ENCODE peak calls at places on chromosomes 12 and 14, in eight cellular contexts. One of them, this sample, is unnamed.

GRCh38 chr12:89389755-89390661 is 37.7 kb upstream of the DUSP6 start:
- DNase-seq in A549: no peak
- DNase-seq in IMR-90: peak; percentile 54
- DNase-seq in HCT116: no peak
- DNase-seq in HepG2: peak; percentile 62
- DNase-seq in K562: no peak
- DNase-seq in H1: no peak
- DNase-seq in SK-N-SH: no peak
- DNase-seq in this sample: no peak

GRCh38 chr12:2752676-2753371 is 41.9 kb upstream of the FKBP4 start:
- DNase-seq in A549: peak; percentile 25
- DNase-seq in IMR-90: peak; percentile 57
- DNase-seq in HCT116: peak; percentile 16
- DNase-seq in HepG2: peak; percentile 44
- DNase-seq in K562: peak; percentile 70
- DNase-seq in H1: peak; percentile 74
- DNase-seq in SK-N-SH: peak; percentile 76
- DNase-seq in this sample: no peak

GRCh38 chr14:76697246-76697645 is 64.0 kb upstream of the VASH1 start:
- DNase-seq in A549: no peak
- DNase-seq in IMR-90: no peak
- DNase-seq in HCT116: no peak
- DNase-seq in HepG2: no peak
- DNase-seq in K562: no peak
- DNase-seq in H1: no peak
- DNase-seq in SK-N-SH: no peak
- DNase-seq in this sample: no peak

GRCh38 chr14:57389646-57390036 is 745 bp upstream of the NAA30 start:
- DNase-seq in A549: no peak
- DNase-seq in IMR-90: no peak
- DNase-seq in HCT116: no peak
- DNase-seq in HepG2: no peak
- DNase-seq in K562: peak; percentile 8
- DNase-seq in H1: no peak
- DNase-seq in SK-N-SH: peak; percentile 1
- DNase-seq in this sample: peak; percentile 13

GRCh38 chr12:14716848-14717444 is 20.5 kb upstream of the GUCY2C start:
- DNase-seq in A549: peak; percentile 22
- DNase-seq in IMR-90: peak; percentile 37
- DNase-seq in HCT116: peak; percentile 13
- DNase-seq in HepG2: peak; percentile 52
- DNase-seq in K562: peak; percentile 44
- DNase-seq in H1: no peak
- DNase-seq in SK-N-SH: peak; percentile 44
- DNase-seq in this sample: no peak

GRCh38 chr14:77991128-77991772 is 178.9 kb upstream of the NRXN3 start:
- DNase-seq in A549: no peak
- DNase-seq in IMR-90: no peak
- DNase-seq in HCT116: no peak
- DNase-seq in HepG2: peak; percentile 7
- DNase-seq in K562: peak; percentile 41
- DNase-seq in H1: no peak
- DNase-seq in SK-N-SH: peak; percentile 54
- DNase-seq in this sample: no peak

GRCh38 chr12:13124661-13125505 is 21.4 kb upstream of the GSG1 start:
- DNase-seq in A549: no peak
- DNase-seq in IMR-90: peak; percentile 68
- DNase-seq in HCT116: no peak
- DNase-seq in HepG2: no peak
- DNase-seq in K562: no peak
- DNase-seq in H1: no peak
- DNase-seq in SK-N-SH: no peak
- DNase-seq in this sample: no peak

GRCh38 chr12:27324452-27324999 is 8.1 kb upstream of the BMAL2 start:
- DNase-seq in A549: no peak
- DNase-seq in IMR-90: no peak
- DNase-seq in HCT116: no peak
- DNase-seq in HepG2: no peak
- DNase-seq in K562: no peak
- DNase-seq in H1: no peak
- DNase-seq in SK-N-SH: no peak
- DNase-seq in this sample: no peak

GRCh38 chr12:3362751-3363150 is 128.3 kb upstream of the PRMT8 start:
- DNase-seq in A549: no peak
- DNase-seq in IMR-90: no peak
- DNase-seq in HCT116: no peak
- DNase-seq in HepG2: no peak
- DNase-seq in K562: no peak
- DNase-seq in H1: no peak
- DNase-seq in SK-N-SH: no peak
- DNase-seq in this sample: no peak

GRCh38 chr12:99131761-99132199 is 486.7 kb downstream of the APAF1 start:
- DNase-seq in A549: no peak
- DNase-seq in IMR-90: no peak
- DNase-seq in HCT116: no peak
- DNase-seq in HepG2: no peak
- DNase-seq in K562: no peak
- DNase-seq in H1: peak; percentile 51
- DNase-seq in SK-N-SH: no peak
- DNase-seq in this sample: no peak

GRCh38 chr12:50732591-50732990 is 31.3 kb upstream of the ATF1 start:
- DNase-seq in A549: no peak
- DNase-seq in IMR-90: peak; percentile 97
- DNase-seq in HCT116: peak; percentile 3
- DNase-seq in HepG2: no peak
- DNase-seq in K562: peak; percentile 13
- DNase-seq in H1: no peak
- DNase-seq in SK-N-SH: no peak
- DNase-seq in this sample: no peak

GRCh38 chr14:73323889-73324535 is 86.7 kb downstream of the PAPLN start:
- DNase-seq in A549: no peak
- DNase-seq in IMR-90: no peak
- DNase-seq in HCT116: no peak
- DNase-seq in HepG2: no peak
- DNase-seq in K562: peak; percentile 63
- DNase-seq in H1: no peak
- DNase-seq in SK-N-SH: no peak
- DNase-seq in this sample: no peak

GRCh38 chr12:121657305-121658008 is 12.0 kb downstream of the MORN3 start:
- DNase-seq in A549: no peak
- DNase-seq in IMR-90: no peak
- DNase-seq in HCT116: no peak
- DNase-seq in HepG2: no peak
- DNase-seq in K562: peak; percentile 52
- DNase-seq in H1: no peak
- DNase-seq in SK-N-SH: no peak
- DNase-seq in this sample: no peak

GRCh38 chr12:58640314-58640713 is 280.0 kb downstream of the LRIG3 start:
- DNase-seq in A549: no peak
- DNase-seq in IMR-90: peak; percentile 60
- DNase-seq in HCT116: no peak
- DNase-seq in HepG2: no peak
- DNase-seq in K562: no peak
- DNase-seq in H1: no peak
- DNase-seq in SK-N-SH: no peak
- DNase-seq in this sample: no peak

GRCh38 chr14:24894583-24895242 is 155.2 kb downstream of the STXBP6 start:
- DNase-seq in A549: no peak
- DNase-seq in IMR-90: no peak
- DNase-seq in HCT116: no peak
- DNase-seq in HepG2: no peak
- DNase-seq in K562: no peak
- DNase-seq in H1: no peak
- DNase-seq in SK-N-SH: no peak
- DNase-seq in this sample: no peak

GRCh38 chr12:45732250-45732649 is 2.7 kb downstream of the ARID2 start:
- DNase-seq in A549: no peak
- DNase-seq in IMR-90: peak; percentile 7
- DNase-seq in HCT116: no peak
- DNase-seq in HepG2: no peak
- DNase-seq in K562: peak; percentile 40
- DNase-seq in H1: no peak
- DNase-seq in SK-N-SH: no peak
- DNase-seq in this sample: no peak

GRCh38 chr12:3110579-3110978 is 33.4 kb downstream of the TSPAN9 start:
- DNase-seq in A549: no peak
- DNase-seq in IMR-90: peak; percentile 8
- DNase-seq in HCT116: no peak
- DNase-seq in HepG2: peak; percentile 26
- DNase-seq in K562: no peak
- DNase-seq in H1: no peak
- DNase-seq in SK-N-SH: no peak
- DNase-seq in this sample: no peak

GRCh38 chr14:89435527-89436273 is 18.7 kb upstream of the FOXN3 start:
- DNase-seq in A549: no peak
- DNase-seq in IMR-90: no peak
- DNase-seq in HCT116: no peak
- DNase-seq in HepG2: no peak
- DNase-seq in K562: no peak
- DNase-seq in H1: no peak
- DNase-seq in SK-N-SH: no peak
- DNase-seq in this sample: no peak

GRCh38 chr12:94152292-94153083 is 4.1 kb downstream of the PLXNC1 start:
- DNase-seq in A549: no peak
- DNase-seq in IMR-90: no peak
- DNase-seq in HCT116: no peak
- DNase-seq in HepG2: peak; percentile 61
- DNase-seq in K562: no peak
- DNase-seq in H1: no peak
- DNase-seq in SK-N-SH: no peak
- DNase-seq in this sample: no peak

GRCh38 chr14:59309291-59309900 is 120.9 kb downstream of the DAAM1 start:
- DNase-seq in A549: no peak
- DNase-seq in IMR-90: no peak
- DNase-seq in HCT116: no peak
- DNase-seq in HepG2: no peak
- DNase-seq in K562: no peak
- DNase-seq in H1: no peak
- DNase-seq in SK-N-SH: no peak
- DNase-seq in this sample: no peak

GRCh38 chr14:105138021-105138541 is 30.5 kb downstream of the JAG2 start:
- DNase-seq in A549: no peak
- DNase-seq in IMR-90: no peak
- DNase-seq in HCT116: no peak
- DNase-seq in HepG2: no peak
- DNase-seq in K562: peak; percentile 25
- DNase-seq in H1: no peak
- DNase-seq in SK-N-SH: peak; percentile 26
- DNase-seq in this sample: no peak

GRCh38 chr14:105136401-105137322 is 31.9 kb downstream of the JAG2 start:
- DNase-seq in A549: no peak
- DNase-seq in IMR-90: no peak
- DNase-seq in HCT116: no peak
- DNase-seq in HepG2: no peak
- DNase-seq in K562: no peak
- DNase-seq in H1: no peak
- DNase-seq in SK-N-SH: no peak
- DNase-seq in this sample: no peak

GRCh38 chr14:105137481-105138020 is 31.0 kb downstream of the JAG2 start:
- DNase-seq in A549: no peak
- DNase-seq in IMR-90: no peak
- DNase-seq in HCT116: no peak
- DNase-seq in HepG2: no peak
- DNase-seq in K562: no peak
- DNase-seq in H1: no peak
- DNase-seq in SK-N-SH: no peak
- DNase-seq in this sample: no peak

GRCh38 chr14:105138551-105139111 is 29.9 kb downstream of the JAG2 start:
- DNase-seq in A549: no peak
- DNase-seq in IMR-90: no peak
- DNase-seq in HCT116: no peak
- DNase-seq in HepG2: no peak
- DNase-seq in K562: no peak
- DNase-seq in H1: no peak
- DNase-seq in SK-N-SH: no peak
- DNase-seq in this sample: no peak

GRCh38 chr14:105135700-105136395 is 32.7 kb downstream of the JAG2 start:
- DNase-seq in A549: no peak
- DNase-seq in IMR-90: no peak
- DNase-seq in HCT116: no peak
- DNase-seq in HepG2: no peak
- DNase-seq in K562: no peak
- DNase-seq in H1: no peak
- DNase-seq in SK-N-SH: no peak
- DNase-seq in this sample: no peak
- TF ChIP-seq RAD21 in A549: no peak
- TF ChIP-seq RAD21 in IMR-90: no peak
- TF ChIP-seq RAD21 in HCT116: no peak
- TF ChIP-seq RAD21 in HepG2: no peak
- TF ChIP-seq RAD21 in K562: no peak
- TF ChIP-seq RAD21 in H1: no peak
- TF ChIP-seq RAD21 in SK-N-SH: no peak
- TF ChIP-seq RAD21 in this sample: no peak

DNA sequence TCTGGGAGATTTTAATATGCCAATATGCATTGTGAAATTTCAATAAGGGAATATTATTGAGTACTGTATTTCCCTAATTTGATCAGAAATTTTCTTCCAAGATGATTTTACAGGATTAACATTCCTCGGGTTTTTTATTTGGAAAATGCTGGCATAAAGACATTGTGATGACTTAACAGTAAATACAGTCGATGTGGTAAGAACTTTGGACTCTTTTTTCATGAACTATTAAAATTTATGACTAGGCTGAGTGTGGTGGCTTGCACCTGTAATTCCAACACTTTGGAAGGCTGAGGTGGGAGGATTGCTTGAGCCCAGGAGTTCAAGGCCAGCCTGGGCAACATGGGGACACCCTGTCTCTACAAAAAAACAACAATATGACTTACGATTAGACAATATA is 197.1 kb upstream of the RASSF8 start:
- DNase-seq in A549: no peak
- DNase-seq in IMR-90: no peak
- DNase-seq in HCT116: no peak
- DNase-seq in HepG2: no peak
- DNase-seq in K562: no peak
- DNase-seq in H1: no peak
- DNase-seq in SK-N-SH: no peak
- DNase-seq in this sample: no peak
- TF ChIP-seq RAD21 in A549: no peak
- TF ChIP-seq RAD21 in IMR-90: no peak
- TF ChIP-seq RAD21 in HCT116: no peak
- TF ChIP-seq RAD21 in HepG2: no peak
- TF ChIP-seq RAD21 in K562: no peak
- TF ChIP-seq RAD21 in H1: no peak
- TF ChIP-seq RAD21 in SK-N-SH: no peak
- TF ChIP-seq RAD21 in this sample: no peak

GRCh38 chr12:77916276-77916675 is 85.6 kb downstream of the NAV3 start:
- DNase-seq in A549: no peak
- DNase-seq in IMR-90: no peak
- DNase-seq in HCT116: no peak
- DNase-seq in HepG2: no peak
- DNase-seq in K562: no peak
- DNase-seq in H1: no peak
- DNase-seq in SK-N-SH: no peak
- DNase-seq in this sample: no peak

GRCh38 chr12:77914089-77914488 is 83.4 kb downstream of the NAV3 start:
- DNase-seq in A549: no peak
- DNase-seq in IMR-90: no peak
- DNase-seq in HCT116: no peak
- DNase-seq in HepG2: no peak
- DNase-seq in K562: no peak
- DNase-seq in H1: no peak
- DNase-seq in SK-N-SH: no peak
- DNase-seq in this sample: no peak
- TF ChIP-seq RAD21 in A549: no peak
- TF ChIP-seq RAD21 in IMR-90: no peak
- TF ChIP-seq RAD21 in HCT116: peak; percentile 43
- TF ChIP-seq RAD21 in HepG2: no peak
- TF ChIP-seq RAD21 in K562: no peak
- TF ChIP-seq RAD21 in H1: no peak
- TF ChIP-seq RAD21 in SK-N-SH: no peak
- TF ChIP-seq RAD21 in this sample: peak; percentile 41

GRCh38 chr14:30882431-30882830 is 8.1 kb downstream of the COCH start:
- DNase-seq in A549: no peak
- DNase-seq in IMR-90: no peak
- DNase-seq in HCT116: no peak
- DNase-seq in HepG2: no peak
- DNase-seq in K562: no peak
- DNase-seq in H1: no peak
- DNase-seq in SK-N-SH: no peak
- DNase-seq in this sample: no peak
- TF ChIP-seq RAD21 in A549: no peak
- TF ChIP-seq RAD21 in IMR-90: no peak
- TF ChIP-seq RAD21 in HCT116: no peak
- TF ChIP-seq RAD21 in HepG2: no peak
- TF ChIP-seq RAD21 in K562: no peak
- TF ChIP-seq RAD21 in H1: no peak
- TF ChIP-seq RAD21 in SK-N-SH: no peak
- TF ChIP-seq RAD21 in this sample: no peak

This sample was measured in GM12878.